ENCODE peak calls at places on chromosomes 1 and 21, in six cellular contexts. One of them, this sample, is unnamed.

GRCh38 chr21:45875416-45875760 is 106.2 kb upstream of the COL6A1 start:
- DNase-seq in AG08396: no peak
- DNase-seq in neural crest cell: no peak
- DNase-seq in Kasumi-1: no peak
- DNase-seq in activated T-cell treated with anti-CD3 and anti-CD28 coated beads for 1 hour: no peak
- DNase-seq in HTR-8/SVneo: no peak
- DNase-seq in this sample: no peak

GRCh38 chr1:204506091-204506968 is 9.9 kb upstream of the MDM4 start:
- DNase-seq in AG08396: peak; percentile 62
- DNase-seq in neural crest cell: peak; percentile 81
- DNase-seq in Kasumi-1: peak; percentile 85
- DNase-seq in activated T-cell treated with anti-CD3 and anti-CD28 coated beads for 1 hour: peak; percentile 52
- DNase-seq in HTR-8/SVneo: no peak
- DNase-seq in this sample: peak; percentile 93

GRCh38 chr1:1782399-1783221 is 4.3 kb upstream of the NADK start:
- DNase-seq in AG08396: peak; percentile 63
- DNase-seq in neural crest cell: no peak
- DNase-seq in Kasumi-1: no peak
- DNase-seq in activated T-cell treated with anti-CD3 and anti-CD28 coated beads for 1 hour: no peak
- DNase-seq in HTR-8/SVneo: no peak
- DNase-seq in this sample: peak; percentile 56

GRCh38 chr1:4585216-4585615 is 69.2 kb upstream of the AJAP1 start:
- DNase-seq in AG08396: no peak
- DNase-seq in neural crest cell: peak; percentile 58
- DNase-seq in Kasumi-1: no peak
- DNase-seq in activated T-cell treated with anti-CD3 and anti-CD28 coated beads for 1 hour: peak; percentile 23
- DNase-seq in HTR-8/SVneo: peak; percentile 19
- DNase-seq in this sample: no peak

GRCh38 chr1:203167026-203167912 is 8.4 kb downstream of the MYBPH start:
- DNase-seq in AG08396: no peak
- DNase-seq in neural crest cell: no peak
- DNase-seq in Kasumi-1: no peak
- DNase-seq in activated T-cell treated with anti-CD3 and anti-CD28 coated beads for 1 hour: no peak
- DNase-seq in HTR-8/SVneo: no peak
- DNase-seq in this sample: peak; percentile 23

GRCh38 chr21:20661745-20662470 is 336.3 kb upstream of the NCAM2 start:
- DNase-seq in AG08396: no peak
- DNase-seq in neural crest cell: no peak
- DNase-seq in Kasumi-1: no peak
- DNase-seq in activated T-cell treated with anti-CD3 and anti-CD28 coated beads for 1 hour: no peak
- DNase-seq in HTR-8/SVneo: no peak
- DNase-seq in this sample: no peak

GRCh38 chr1:89723863-89724262 is 90.9 kb downstream of the LRRC8C start:
- DNase-seq in AG08396: peak; percentile 12
- DNase-seq in neural crest cell: no peak
- DNase-seq in Kasumi-1: peak; percentile 45
- DNase-seq in activated T-cell treated with anti-CD3 and anti-CD28 coated beads for 1 hour: no peak
- DNase-seq in HTR-8/SVneo: no peak
- DNase-seq in this sample: no peak

GRCh38 chr1:10667815-10668214 is 128.6 kb downstream of the CASZ1 start:
- DNase-seq in AG08396: no peak
- DNase-seq in neural crest cell: no peak
- DNase-seq in Kasumi-1: no peak
- DNase-seq in activated T-cell treated with anti-CD3 and anti-CD28 coated beads for 1 hour: no peak
- DNase-seq in HTR-8/SVneo: no peak
- DNase-seq in this sample: no peak

GRCh38 chr1:202938287-202938925 is 11.4 kb upstream of the KLHL12 start:
- DNase-seq in AG08396: no peak
- DNase-seq in neural crest cell: no peak
- DNase-seq in Kasumi-1: no peak
- DNase-seq in activated T-cell treated with anti-CD3 and anti-CD28 coated beads for 1 hour: no peak
- DNase-seq in HTR-8/SVneo: no peak
- DNase-seq in this sample: no peak

GRCh38 chr1:177306981-177307380 is 136.2 kb downstream of the BRINP2 start:
- DNase-seq in AG08396: no peak
- DNase-seq in neural crest cell: no peak
- DNase-seq in Kasumi-1: no peak
- DNase-seq in activated T-cell treated with anti-CD3 and anti-CD28 coated beads for 1 hour: no peak
- DNase-seq in HTR-8/SVneo: no peak
- DNase-seq in this sample: peak; percentile 72

GRCh38 chr21:44438531-44439210 is 16.6 kb upstream of the LRRC3 start:
- DNase-seq in AG08396: no peak
- DNase-seq in neural crest cell: no peak
- DNase-seq in Kasumi-1: no peak
- DNase-seq in activated T-cell treated with anti-CD3 and anti-CD28 coated beads for 1 hour: no peak
- DNase-seq in HTR-8/SVneo: no peak
- DNase-seq in this sample: no peak

GRCh38 chr1:23004112-23004511 is 11.5 kb downstream of the TEX46 start:
- DNase-seq in AG08396: no peak
- DNase-seq in neural crest cell: no peak
- DNase-seq in Kasumi-1: no peak
- DNase-seq in activated T-cell treated with anti-CD3 and anti-CD28 coated beads for 1 hour: no peak
- DNase-seq in HTR-8/SVneo: no peak
- DNase-seq in this sample: no peak

GRCh38 chr21:31786164-31786920 is 54.4 kb upstream of the SCAF4 start:
- DNase-seq in AG08396: no peak
- DNase-seq in neural crest cell: no peak
- DNase-seq in Kasumi-1: no peak
- DNase-seq in activated T-cell treated with anti-CD3 and anti-CD28 coated beads for 1 hour: no peak
- DNase-seq in HTR-8/SVneo: no peak
- DNase-seq in this sample: no peak

GRCh38 chr1:111739984-111740765 is 980 bp upstream of the INKA2 start:
- DNase-seq in AG08396: peak; percentile 76
- DNase-seq in neural crest cell: peak; percentile 48
- DNase-seq in Kasumi-1: no peak
- DNase-seq in activated T-cell treated with anti-CD3 and anti-CD28 coated beads for 1 hour: no peak
- DNase-seq in HTR-8/SVneo: no peak
- DNase-seq in this sample: no peak

GRCh38 chr1:24900486-24900849 is 29.6 kb downstream of the RUNX3 start:
- DNase-seq in AG08396: no peak
- DNase-seq in neural crest cell: no peak
- DNase-seq in Kasumi-1: no peak
- DNase-seq in activated T-cell treated with anti-CD3 and anti-CD28 coated beads for 1 hour: no peak
- DNase-seq in HTR-8/SVneo: no peak
- DNase-seq in this sample: no peak

GRCh38 chr21:38242036-38242435 is 14.8 kb upstream of the KCNJ15 start:
- DNase-seq in AG08396: no peak
- DNase-seq in neural crest cell: no peak
- DNase-seq in Kasumi-1: no peak
- DNase-seq in activated T-cell treated with anti-CD3 and anti-CD28 coated beads for 1 hour: no peak
- DNase-seq in HTR-8/SVneo: no peak
- DNase-seq in this sample: no peak

GRCh38 chr1:91579658-91580228 is 79.1 kb downstream of the CDC7 start:
- DNase-seq in AG08396: no peak
- DNase-seq in neural crest cell: no peak
- DNase-seq in Kasumi-1: no peak
- DNase-seq in activated T-cell treated with anti-CD3 and anti-CD28 coated beads for 1 hour: no peak
- DNase-seq in HTR-8/SVneo: no peak
- DNase-seq in this sample: no peak

GRCh38 chr1:25443030-25443699 is 12.5 kb downstream of the MACO1 start:
- DNase-seq in AG08396: no peak
- DNase-seq in neural crest cell: no peak
- DNase-seq in Kasumi-1: no peak
- DNase-seq in activated T-cell treated with anti-CD3 and anti-CD28 coated beads for 1 hour: no peak
- DNase-seq in HTR-8/SVneo: no peak
- DNase-seq in this sample: no peak

GRCh38 chr1:91400133-91400725 is 4.4 kb downstream of the HFM1 start:
- DNase-seq in AG08396: no peak
- DNase-seq in neural crest cell: no peak
- DNase-seq in Kasumi-1: no peak
- DNase-seq in activated T-cell treated with anti-CD3 and anti-CD28 coated beads for 1 hour: no peak
- DNase-seq in HTR-8/SVneo: no peak
- DNase-seq in this sample: peak; percentile 13

GRCh38 chr1:89941110-89941770 is 53.7 kb upstream of the ZNF326 start:
- DNase-seq in AG08396: no peak
- DNase-seq in neural crest cell: no peak
- DNase-seq in Kasumi-1: peak; percentile 17
- DNase-seq in activated T-cell treated with anti-CD3 and anti-CD28 coated beads for 1 hour: no peak
- DNase-seq in HTR-8/SVneo: no peak
- DNase-seq in this sample: no peak

GRCh38 chr1:11784993-11785769 is 20.6 kb downstream of the MTHFR start:
- DNase-seq in AG08396: peak; percentile 76
- DNase-seq in neural crest cell: peak; percentile 65
- DNase-seq in Kasumi-1: no peak
- DNase-seq in activated T-cell treated with anti-CD3 and anti-CD28 coated beads for 1 hour: peak; percentile 38
- DNase-seq in HTR-8/SVneo: peak; percentile 66
- DNase-seq in this sample: peak; percentile 46

GRCh38 chr1:59290173-59290954 is 6.5 kb upstream of the FGGY start:
- DNase-seq in AG08396: no peak
- DNase-seq in neural crest cell: no peak
- DNase-seq in Kasumi-1: peak; percentile 32
- DNase-seq in activated T-cell treated with anti-CD3 and anti-CD28 coated beads for 1 hour: no peak
- DNase-seq in HTR-8/SVneo: peak; percentile 14
- DNase-seq in this sample: peak; percentile 72

GRCh38 chr1:41673806-41674205 is 189.3 kb upstream of the EDN2 start:
- DNase-seq in AG08396: no peak
- DNase-seq in neural crest cell: no peak
- DNase-seq in Kasumi-1: no peak
- DNase-seq in activated T-cell treated with anti-CD3 and anti-CD28 coated beads for 1 hour: no peak
- DNase-seq in HTR-8/SVneo: no peak
- DNase-seq in this sample: no peak

GRCh38 chr1:5598824-5599395 is 393.3 kb downstream of the NPHP4 start:
- DNase-seq in AG08396: no peak
- DNase-seq in neural crest cell: no peak
- DNase-seq in Kasumi-1: no peak
- DNase-seq in activated T-cell treated with anti-CD3 and anti-CD28 coated beads for 1 hour: no peak
- DNase-seq in HTR-8/SVneo: no peak
- DNase-seq in this sample: no peak

GRCh38 chr1:228097333-228098081 is 5.6 kb downstream of the C1orf35 start:
- DNase-seq in AG08396: no peak
- DNase-seq in neural crest cell: no peak
- DNase-seq in Kasumi-1: no peak
- DNase-seq in activated T-cell treated with anti-CD3 and anti-CD28 coated beads for 1 hour: no peak
- DNase-seq in HTR-8/SVneo: no peak
- DNase-seq in this sample: no peak

GRCh38 chr1:240104662-240105061 is 13.0 kb downstream of the FMN2 start:
- DNase-seq in AG08396: no peak
- DNase-seq in neural crest cell: no peak
- DNase-seq in Kasumi-1: no peak
- DNase-seq in activated T-cell treated with anti-CD3 and anti-CD28 coated beads for 1 hour: no peak
- DNase-seq in HTR-8/SVneo: no peak
- DNase-seq in this sample: no peak

This sample was measured in HT1080.